ENCODE peak calls at places on chromosome 3, in eight cellular contexts. Z is neural progenitor cell; N is CD8-positive, alpha-beta T cell; E is left lung; O is CD4-positive, alpha-beta T cell; T is GM23248; F is MM.1S; A is transverse colon. D is an unnamed sample. For H3K9me3, the result is how much of the 10 kb centered on the place peaks cover.

GRCh38 chr3:133574260-133574881 is 885 bp downstream of the CDV3 start:
- DNase-seq in A (peak), O (peak), F (peak), Z (peak), E (peak), N (peak), T (peak), D (peak)

GRCh38 chr3:107939621-107940236 is 151.1 kb downstream of the CD47 start:
- DNase-seq in T (no peak), O (no peak), E (no peak), A (no peak), F (no peak), Z (no peak), N (no peak), D (no peak)

GRCh38 chr3:134601539-134602439 is 49.0 kb downstream of the KY start:
- DNase-seq in O (no peak), F (no peak), N (no peak), E (no peak), A (no peak), Z (peak), T (peak), D (no peak)

GRCh38 chr3:177606891-177607290 is 409.6 kb upstream of the TBL1XR1 start:
- DNase-seq in E (no peak), A (no peak), F (no peak), O (no peak), Z (no peak), N (no peak), T (no peak), D (no peak)

GRCh38 chr3:161244538-161244937 is 23.4 kb downstream of the NMD3 start:
- DNase-seq in O (no peak), E (no peak), N (no peak), Z (no peak), A (no peak), T (no peak), F (no peak), D (no peak)

GRCh38 chr3:63908081-63908736 is 4.0 kb downstream of the SCAANT1 start:
- DNase-seq in E (no peak), O (no peak), Z (peak), A (no peak), F (no peak), T (peak), N (no peak), D (no peak)

GRCh38 chr3:149481491-149481890 is 7.0 kb downstream of the TM4SF4 start:
- DNase-seq in F (no peak), N (no peak), T (no peak), Z (no peak), O (no peak), A (no peak), E (no peak), D (no peak)

GRCh38 chr3:45350643-45351042 is 37.7 kb upstream of the LARS2 start:
- DNase-seq in T (no peak), A (no peak), Z (no peak), F (no peak), O (no peak), N (no peak), E (no peak), D (no peak)

GRCh38 chr3:71955549-71956373 is 170.8 kb upstream of the PROK2 start:
- DNase-seq in F (peak), O (no peak), N (no peak), Z (peak), T (peak), A (peak), E (no peak), D (peak)

GRCh38 chr3:105253225-105253624 is 113.5 kb upstream of the ALCAM start:
- DNase-seq in E (no peak), A (no peak), O (no peak), Z (peak), F (no peak), T (no peak), N (no peak), D (no peak)

GRCh38 chr3:64574194-64574593 is 113.6 kb downstream of the ADAMTS9 start:
- DNase-seq in A (no peak), T (no peak), F (no peak), Z (no peak), N (no peak), E (no peak), O (no peak), D (no peak)

GRCh38 chr3:43361077-43361476 is 74.7 kb downstream of the SNRK start:
- DNase-seq in E (no peak), A (no peak), N (no peak), Z (no peak), O (no peak), T (no peak), F (no peak), D (no peak)

GRCh38 chr3:188605231-188605630 is 451.3 kb downstream of the LPP start:
- DNase-seq in O (no peak), Z (no peak), A (no peak), E (no peak), N (no peak), T (peak), F (no peak), D (no peak)

GRCh38 chr3:30768703-30769550 is 125.5 kb downstream of the GADL1 start:
- DNase-seq in N (peak), T (peak), Z (peak), F (peak), A (peak), O (peak), E (peak), D (peak)

GRCh38 chr3:50316657-50317242 is 5.8 kb downstream of the HYAL2 start:
- DNase-seq in Z (no peak), N (peak), F (no peak), T (no peak), A (peak), O (peak), E (peak), D (no peak)

GRCh38 chr3:194446172-194446571 is 40.6 kb downstream of the ATP13A3 start:
- DNase-seq in A (no peak), T (no peak), Z (no peak), E (no peak), O (no peak), F (no peak), N (no peak), D (no peak)

GRCh38 chr3:195769551-195769950 is 42.2 kb downstream of the MUC4 start:
- DNase-seq in F (no peak), O (no peak), E (peak), Z (no peak), N (no peak), T (no peak), A (no peak), D (no peak)

GRCh38 chr3:195767792-195768191 is 43.9 kb downstream of the MUC4 start:
- DNase-seq in F (no peak), Z (no peak), N (no peak), T (no peak), E (peak), O (no peak), A (no peak), D (no peak)

GRCh38 chr3:195770081-195770840 is 41.5 kb downstream of the MUC4 start:
- DNase-seq in Z (no peak), E (peak), T (no peak), O (no peak), A (no peak), F (no peak), N (no peak), D (no peak)

GRCh38 chr3:195768414-195768813 is 43.3 kb downstream of the MUC4 start:
- DNase-seq in Z (no peak), T (no peak), F (no peak), O (no peak), E (no peak), N (no peak), A (no peak), D (no peak)

DNA sequence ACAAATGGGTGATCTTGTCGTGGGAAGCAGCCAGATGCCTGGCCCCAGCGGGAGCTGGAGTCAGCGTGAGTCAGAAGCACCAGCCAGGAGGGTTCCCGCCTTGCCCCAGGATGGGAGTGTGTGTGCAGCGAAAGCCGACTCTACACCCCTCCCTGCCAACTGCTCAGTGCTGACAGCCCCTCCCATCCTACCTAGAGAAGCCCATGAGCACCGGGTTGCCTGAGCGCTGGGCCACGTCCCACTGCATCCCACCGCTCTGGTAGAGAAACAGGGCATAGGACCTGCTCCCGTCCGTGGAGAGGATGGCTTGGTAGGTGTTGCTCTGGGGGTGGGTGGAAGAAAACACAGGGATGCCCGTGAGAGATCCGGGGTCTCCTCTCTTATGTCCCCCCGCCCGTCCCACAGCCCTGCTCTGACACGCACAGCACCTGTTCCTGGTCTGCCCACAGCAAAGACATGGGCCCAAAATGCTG is 42.9 kb downstream of the MUC4 start:
- DNase-seq in E (peak), N (no peak), F (no peak), O (no peak), T (peak), Z (no peak), A (no peak), D (no peak)
- H3K9me3 ChIP-seq in E (under half), N (under half), F (under half), O (under half), T (under half), Z (under half), A (under half), D (under half)

GRCh38 chr3:181561605-181562031 is 150.1 kb upstream of the SOX2 start:
- DNase-seq in O (no peak), E (no peak), N (no peak), T (no peak), Z (peak), F (no peak), A (no peak), D (no peak)
- H3K9me3 ChIP-seq in O (under half), E (under half), N (under half), T (under half), Z (under half), F (under half), A (under half), D (under half)

GRCh38 chr3:6468589-6468988 is 392.3 kb upstream of the GRM7 start:
- DNase-seq in O (no peak), N (no peak), A (no peak), F (no peak), T (no peak), E (peak), Z (no peak), D (no peak)
- H3K9me3 ChIP-seq in O (under half), N (under half), A (under half), F (under half), T (under half), E (under half), Z (under half), D (under half)

GRCh38 chr3:137199678-137200077 is 241.9 kb downstream of the IL20RB start:
- DNase-seq in E (no peak), N (no peak), A (no peak), F (peak), T (no peak), O (no peak), Z (no peak), D (no peak)
- H3K9me3 ChIP-seq in E (under half), N (under half), A (under half), F (under half), T (under half), O (under half), Z (under half), D (under half)

D was measured in pancreas.